ENCODE peak calls at places on chromosomes 5 and 9, in five cellular contexts. I is dorsolateral prefrontal cortex; Z is mammary epithelial cell; H is naive thymus-derived CD4-positive, alpha-beta T cell; B is heart right ventricle. J is an unnamed sample.

GRCh38 chr5:174935854-174936474 is 211.6 kb downstream of the MSX2 start:
- DNase-seq in I (peak), Z (peak), H (no peak), B (peak), J (peak)

GRCh38 chr5:116605310-116606070 is 30.9 kb upstream of the SEMA6A start:
- DNase-seq in I (no peak), Z (no peak), H (no peak), B (no peak), J (no peak)

GRCh38 chr5:112419596-112420110 is 576 bp upstream of the EPB41L4A start:
- DNase-seq in I (no peak), Z (peak), H (no peak), B (peak), J (peak)

GRCh38 chr5:169369130-169369529 is 68.2 kb upstream of the SLIT3 start:
- DNase-seq in I (no peak), Z (no peak), H (no peak), B (no peak), J (no peak)

GRCh38 chr5:104739905-104740304 is 1177.3 kb upstream of the NUDT12 start:
- DNase-seq in I (no peak), Z (no peak), H (no peak), B (no peak), J (no peak)

GRCh38 chr9:136527721-136528710 is 17.8 kb downstream of the NOTCH1 start:
- DNase-seq in I (no peak), Z (no peak), H (no peak), B (no peak), J (peak)

GRCh38 chr5:61010759-61011460 is 65.9 kb downstream of the NDUFAF2 start:
- DNase-seq in I (no peak), Z (no peak), H (no peak), B (no peak), J (peak)

GRCh38 chr5:83865579-83865978 is 144.9 kb upstream of the HAPLN1 start:
- DNase-seq in I (no peak), Z (no peak), H (no peak), B (no peak), J (no peak)

GRCh38 chr9:98022447-98022846 is 34.1 kb upstream of the NANS start:
- DNase-seq in I (no peak), Z (no peak), H (no peak), B (no peak), J (no peak)

GRCh38 chr9:91042024-91042423 is 240.4 kb downstream of the SYK start:
- DNase-seq in I (no peak), Z (no peak), H (no peak), B (no peak), J (no peak)

GRCh38 chr9:14769235-14769580 is 46.7 kb upstream of the CER1 start:
- DNase-seq in I (no peak), Z (peak), H (no peak), B (no peak), J (no peak)

GRCh38 chr9:12748016-12748415 is 26.8 kb upstream of the LURAP1L start:
- DNase-seq in I (no peak), Z (peak), H (no peak), B (no peak), J (peak)

GRCh38 chr9:136309101-136309801 is 5.4 kb upstream of the CCDC187 start:
- DNase-seq in I (no peak), Z (no peak), H (no peak), B (no peak), J (no peak)

GRCh38 chr9:113682297-113682771 is 193.8 kb upstream of the ZNF618 start:
- DNase-seq in I (peak), Z (peak), H (no peak), B (peak), J (peak)

GRCh38 chr9:2620876-2621677 is 510 bp upstream of the VLDLR start:
- DNase-seq in I (peak), Z (peak), H (no peak), B (peak), J (peak)

GRCh38 chr9:7967851-7968250 is 168.3 kb upstream of the DMAC1 start:
- DNase-seq in I (no peak), Z (no peak), H (no peak), B (no peak), J (no peak)

GRCh38 chr9:20606637-20607036 is 15.7 kb downstream of the MLLT3 start:
- DNase-seq in I (no peak), Z (no peak), H (no peak), B (peak), J (no peak)

GRCh38 chr9:137610944-137611343 is 5.5 kb downstream of the ARRDC1 start:
- DNase-seq in I (no peak), Z (no peak), H (no peak), B (no peak), J (no peak)

GRCh38 chr5:53170748-53171349 is 61.3 kb upstream of the MOCS2 start:
- DNase-seq in I (no peak), Z (peak), H (no peak), B (no peak), J (peak)

GRCh38 chr5:37272564-37272963 is 23.4 kb upstream of the CPLANE1 start:
- DNase-seq in I (no peak), Z (peak), H (no peak), B (no peak), J (no peak)

GRCh38 chr5:57653636-57654290 is 171.2 kb upstream of the ACTBL2 start:
- DNase-seq in I (no peak), Z (no peak), H (no peak), B (peak), J (no peak)

GRCh38 chr5:39765381-39765780 is 340.6 kb upstream of the DAB2 start:
- DNase-seq in I (no peak), Z (no peak), H (no peak), B (no peak), J (peak)

GRCh38 chr5:59745422-59745863 is 148.1 kb downstream of the PDE4D start:
- DNase-seq in I (no peak), Z (peak), H (no peak), B (peak), J (peak)

GRCh38 chr5:40988761-40989510 is 79.6 kb downstream of the C7 start:
- DNase-seq in I (no peak), Z (peak), H (no peak), B (no peak), J (no peak)

GRCh38 chr5:145981612-145982571 is 45.5 kb downstream of the SH3RF2 start:
- DNase-seq in I (no peak), Z (peak), H (no peak), B (no peak), J (no peak)

GRCh38 chr5:128276537-128277216 is 193.1 kb downstream of the SLC12A2 start:
- DNase-seq in I (no peak), Z (no peak), H (no peak), B (no peak), J (peak)
- H3K27ac ChIP-seq in I (no peak), Z (no peak), H (no peak), B (no peak), J (no peak)

GRCh38 chr5:72170101-72170500 is 62.8 kb downstream of the MAP1B start:
- DNase-seq in I (no peak), Z (no peak), H (no peak), B (no peak), J (no peak)

GRCh38 chr5:72167257-72167656 is 60.0 kb downstream of the MAP1B start:
- DNase-seq in I (no peak), Z (no peak), H (no peak), B (no peak), J (no peak)

GRCh38 chr5:72167790-72168189 is 60.5 kb downstream of the MAP1B start:
- DNase-seq in I (no peak), Z (no peak), H (no peak), B (no peak), J (no peak)

GRCh38 chr5:72172832-72173231 is 65.6 kb downstream of the MAP1B start:
- DNase-seq in I (no peak), Z (no peak), H (no peak), B (no peak), J (no peak)

GRCh38 chr5:72171667-72172066 is 64.4 kb downstream of the MAP1B start:
- DNase-seq in I (no peak), Z (no peak), H (no peak), B (no peak), J (no peak)
- H3K27ac ChIP-seq in I (no peak), Z (no peak), H (no peak), B (peak), J (no peak)

GRCh38 chr5:76415855-76416254 is 12.8 kb downstream of the IQGAP2 start:
- DNase-seq in I (no peak), Z (no peak), H (no peak), B (no peak), J (no peak)

GRCh38 chr5:76408104-76408644 is 5.1 kb downstream of the IQGAP2 start:
- DNase-seq in I (no peak), Z (no peak), H (no peak), B (no peak), J (no peak)

GRCh38 chr5:76413746-76414145 is 10.7 kb downstream of the IQGAP2 start:
- DNase-seq in I (no peak), Z (no peak), H (no peak), B (no peak), J (no peak)

GRCh38 chr5:76414788-76415187 is 11.7 kb downstream of the IQGAP2 start:
- DNase-seq in I (no peak), Z (no peak), H (no peak), B (no peak), J (no peak)

DNA sequence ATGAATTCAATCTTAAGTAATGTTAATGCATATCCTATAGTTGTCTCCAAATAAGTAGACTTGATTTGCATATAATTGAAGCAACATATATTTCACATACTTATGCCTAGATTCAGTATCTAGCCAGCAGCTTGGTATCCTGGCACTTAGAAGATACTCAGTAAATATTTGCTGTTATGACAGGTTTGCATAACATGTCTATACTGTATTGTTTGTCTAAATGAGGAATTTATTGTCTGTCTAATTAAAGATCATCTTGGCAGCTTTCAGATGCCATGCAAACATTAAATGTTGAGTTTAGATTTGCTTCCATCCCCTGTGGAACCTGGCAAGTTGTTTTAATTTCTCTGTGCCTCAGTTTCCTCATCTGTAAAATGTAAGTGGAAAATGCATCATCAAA is 9.4 kb downstream of the IQGAP2 start:
- DNase-seq in I (no peak), Z (no peak), H (no peak), B (no peak), J (no peak)
- H3K27ac ChIP-seq in I (no peak), Z (no peak), H (no peak), B (no peak), J (no peak)

GRCh38 chr5:142326480-142326938 is 1.7 kb upstream of the SPRY4 start:
- DNase-seq in I (no peak), Z (no peak), H (no peak), B (no peak), J (no peak)
- H3K27ac ChIP-seq in I (peak), Z (peak), H (no peak), B (peak), J (peak)

GRCh38 chr5:173922527-173922926 is 34.4 kb downstream of the CPEB4 start:
- DNase-seq in I (no peak), Z (no peak), H (no peak), B (no peak), J (no peak)
- H3K27ac ChIP-seq in I (peak), Z (no peak), H (no peak), B (peak), J (no peak)

GRCh38 chr9:93591301-93591700 is 14.9 kb downstream of the PHF2 start:
- DNase-seq in I (no peak), Z (no peak), H (no peak), B (no peak), J (no peak)
- H3K27ac ChIP-seq in I (no peak), Z (no peak), H (peak), B (peak), J (no peak)

DNA sequence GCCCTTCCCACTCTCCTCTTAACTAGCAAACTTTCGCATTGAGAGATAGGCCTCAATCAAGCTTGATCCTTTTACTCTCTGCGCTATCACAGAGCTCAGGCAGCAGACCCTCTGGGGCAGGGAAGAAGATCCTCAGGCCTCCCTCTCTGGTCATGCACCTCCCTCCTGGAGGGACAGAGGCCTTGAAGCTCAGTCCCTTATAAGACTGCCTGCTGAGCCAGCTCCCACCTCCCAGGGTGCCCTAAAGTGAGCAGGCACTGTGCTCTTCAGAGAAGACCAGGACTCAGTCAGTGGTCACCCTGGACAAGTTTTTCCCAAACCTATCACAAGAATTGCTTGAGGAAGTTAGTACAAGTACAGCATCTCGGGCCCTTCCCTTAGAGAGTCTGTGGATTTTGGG is 29.9 kb downstream of the B4GALT1 start:
- DNase-seq in I (no peak), Z (no peak), H (no peak), B (no peak), J (no peak)
- H3K27ac ChIP-seq in I (no peak), Z (no peak), H (peak), B (peak), J (no peak)

DNA sequence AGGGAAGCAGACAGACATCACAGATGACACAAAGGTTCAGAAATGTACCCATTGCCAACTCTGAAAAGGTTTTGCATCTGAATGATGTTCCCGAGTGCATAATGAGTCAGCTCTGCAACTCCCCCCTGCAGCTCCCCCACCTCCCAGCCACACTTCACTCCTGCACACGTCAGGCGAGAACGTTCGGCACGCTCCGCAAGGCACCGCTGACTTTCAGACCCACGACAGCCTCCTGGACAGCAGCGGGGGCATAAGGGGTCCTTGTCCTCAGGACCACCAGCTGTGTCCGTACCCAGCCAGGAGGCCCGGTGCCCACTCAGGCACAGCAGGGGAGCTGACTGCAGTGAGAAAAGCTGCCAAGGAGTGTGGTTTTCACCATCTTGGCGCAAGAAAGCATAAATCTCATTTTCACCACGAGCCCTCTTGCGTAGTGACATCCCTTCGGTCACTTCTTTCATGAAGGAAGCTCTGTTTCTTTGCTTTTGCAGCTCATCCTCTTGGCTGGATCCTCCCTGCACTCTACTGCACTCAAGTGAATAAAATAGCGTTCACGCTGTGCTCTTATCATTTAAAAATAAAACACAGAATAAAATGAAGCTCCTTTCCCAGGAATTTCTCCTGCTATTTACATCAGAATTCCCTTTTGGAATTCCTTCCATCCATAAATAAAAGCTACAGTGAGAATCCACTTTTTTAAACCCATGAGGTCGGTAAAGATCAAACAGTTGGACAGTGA is 9.9 kb downstream of the GFPT2 start:
- DNase-seq in I (no peak), Z (no peak), H (no peak), B (no peak), J (peak)
- H3K27ac ChIP-seq in I (peak), Z (no peak), H (no peak), B (no peak), J (peak)

GRCh38 chr5:141855265-141856029 is 22.8 kb downstream of the PCDH1 start:
- DNase-seq in I (no peak), Z (no peak), H (no peak), B (peak), J (no peak)

GRCh38 chr5:141853895-141854626 is 24.1 kb downstream of the PCDH1 start:
- DNase-seq in I (no peak), Z (no peak), H (no peak), B (no peak), J (no peak)

GRCh38 chr5:141858084-141858765 is 20.0 kb downstream of the PCDH1 start:
- DNase-seq in I (no peak), Z (no peak), H (no peak), B (no peak), J (no peak)

GRCh38 chr5:141857226-141857625 is 21.0 kb downstream of the PCDH1 start:
- DNase-seq in I (no peak), Z (no peak), H (no peak), B (no peak), J (no peak)

GRCh38 chr5:141856030-141856790 is 22.0 kb downstream of the PCDH1 start:
- DNase-seq in I (no peak), Z (no peak), H (no peak), B (no peak), J (no peak)
- H3K27ac ChIP-seq in I (peak), Z (no peak), H (no peak), B (peak), J (no peak)

GRCh38 chr5:11302663-11303062 is 541.6 kb upstream of the DAP start:
- DNase-seq in I (no peak), Z (no peak), H (no peak), B (no peak), J (no peak)
- H3K27ac ChIP-seq in I (peak), Z (no peak), H (no peak), B (no peak), J (no peak)